ENCODE peak calls at places on chromosome 14, in ten cellular contexts. I is stomach, W is ovary, F is transverse colon, O is A549, H is sigmoid colon, L is suprapubic skin, N is HepG2, R is upper lobe of left lung, J is SK-N-SH. A is an unnamed sample.

GRCh38 chr14:42224053-42224888 is 617.6 kb downstream of the LRFN5 start:
- DNase-seq in I (peak), W (peak), H (no peak), O (peak), F (peak), L (peak), R (no peak), J (peak), N (peak), A (peak)

GRCh38 chr14:31441273-31442110 is 15.8 kb downstream of the DTD2 start:
- DNase-seq in J (no peak), I (no peak), N (no peak), O (peak), F (no peak), H (no peak), L (no peak), R (no peak), W (no peak), A (no peak)

GRCh38 chr14:101737414-101738367 is 23.8 kb upstream of the PPP2R5C start:
- DNase-seq in L (peak), R (peak), N (no peak), H (no peak), O (no peak), F (no peak), J (no peak), W (no peak), I (no peak), A (no peak)

GRCh38 chr14:59427653-59428578 is 37.3 kb downstream of the GPR135 start:
- DNase-seq in F (no peak), W (peak), I (no peak), L (no peak), O (no peak), J (no peak), N (no peak), R (peak), H (peak), A (no peak)

GRCh38 chr14:21023817-21024667 is 819 bp downstream of the NDRG2 start:
- DNase-seq in W (no peak), H (no peak), O (no peak), J (no peak), L (no peak), N (peak), I (peak), F (peak), R (no peak), A (no peak)

GRCh38 chr14:65373011-65373670 is 39.4 kb upstream of the FUT8 start:
- DNase-seq in I (no peak), W (no peak), L (no peak), H (no peak), N (no peak), R (no peak), F (no peak), J (no peak), O (no peak), A (no peak)

GRCh38 chr14:36719823-36720222 is 58.2 kb downstream of the PAX9 start:
- DNase-seq in R (no peak), J (no peak), W (no peak), O (no peak), N (no peak), H (no peak), L (no peak), I (no peak), F (no peak), A (no peak)

GRCh38 chr14:103067231-103067954 is 10.0 kb upstream of the CDC42BPB start:
- DNase-seq in O (peak), L (peak), W (no peak), N (no peak), H (peak), J (no peak), I (no peak), F (peak), R (no peak), A (no peak)

GRCh38 chr14:34872822-34873590 is 2.2 kb downstream of the BAZ1A start:
- DNase-seq in I (no peak), W (peak), F (peak), O (peak), H (peak), L (no peak), R (no peak), N (peak), J (no peak), A (no peak)

GRCh38 chr14:100532916-100533630 is 54.1 kb downstream of the BEGAIN start:
- DNase-seq in R (peak), L (peak), O (no peak), J (peak), I (peak), N (no peak), W (peak), F (no peak), H (peak), A (peak)

GRCh38 chr14:72756967-72757366 is 136.9 kb downstream of the DPF3 start:
- DNase-seq in F (no peak), O (no peak), J (no peak), I (no peak), H (no peak), W (no peak), N (no peak), L (no peak), R (no peak), A (no peak)

GRCh38 chr14:63713765-63714164 is 14.1 kb downstream of the SGPP1 start:
- DNase-seq in L (no peak), F (no peak), J (no peak), H (no peak), I (no peak), O (peak), W (no peak), R (no peak), N (no peak), A (no peak)

GRCh38 chr14:77853919-77854318 is 54.0 kb downstream of the ADCK1 start:
- DNase-seq in W (no peak), R (no peak), H (no peak), O (no peak), N (no peak), L (no peak), F (no peak), J (no peak), I (no peak), A (no peak)

GRCh38 chr14:72962829-72963312 is 36.6 kb downstream of the DCAF4 start:
- DNase-seq in J (no peak), W (no peak), R (no peak), I (no peak), N (peak), H (no peak), L (no peak), F (peak), O (peak), A (no peak)

GRCh38 chr14:52950898-52951729 is at the start of gene FERMT2:
- DNase-seq in O (peak), F (peak), W (peak), J (peak), L (peak), R (peak), N (peak), H (peak), I (peak), A (peak)

GRCh38 chr14:51368721-51369163 is 128.7 kb downstream of the TMX1 start:
- DNase-seq in W (no peak), N (no peak), O (no peak), R (no peak), J (no peak), I (no peak), L (no peak), F (no peak), H (no peak), A (peak)

GRCh38 chr14:31047503-31047902 is 21.3 kb upstream of the STRN3 start:
- DNase-seq in O (no peak), F (no peak), W (no peak), I (no peak), J (no peak), L (no peak), N (no peak), H (no peak), R (no peak), A (no peak)

GRCh38 chr14:55662757-55663156 is 82.8 kb downstream of the KTN1 start:
- DNase-seq in F (no peak), O (no peak), I (no peak), W (no peak), R (no peak), L (no peak), N (no peak), H (no peak), J (no peak), A (no peak)

GRCh38 chr14:48670939-48671338 is 915.2 kb downstream of the RPS29 start:
- DNase-seq in F (no peak), R (no peak), W (no peak), N (no peak), J (no peak), H (no peak), I (no peak), L (no peak), O (no peak), A (no peak)

GRCh38 chr14:96039633-96040311 is 610 bp downstream of the C14orf132 start:
- DNase-seq in R (peak), F (no peak), O (peak), L (no peak), H (peak), N (no peak), J (peak), I (no peak), W (no peak), A (no peak)

GRCh38 chr14:89750909-89751502 is 203.5 kb downstream of the EFCAB11 start:
- DNase-seq in L (no peak), F (no peak), N (no peak), J (no peak), W (no peak), H (no peak), O (no peak), I (no peak), R (no peak), A (no peak)

GRCh38 chr14:55713496-55713895 is 133.5 kb downstream of the KTN1 start:
- DNase-seq in F (no peak), L (no peak), I (no peak), O (no peak), J (no peak), R (no peak), N (no peak), W (no peak), H (no peak), A (no peak)

GRCh38 chr14:91315844-91316267 is 71.4 kb upstream of the GPR68 start:
- DNase-seq in W (no peak), F (peak), J (no peak), N (no peak), O (no peak), H (no peak), L (no peak), R (peak), I (peak), A (no peak)

GRCh38 chr14:75578786-75579781 is 664 bp downstream of the FLVCR2 start:
- DNase-seq in L (no peak), H (peak), O (peak), N (peak), F (peak), R (peak), J (no peak), I (no peak), W (no peak), A (peak)

GRCh38 chr14:55556929-55557623 is 22.9 kb upstream of the KTN1 start:
- DNase-seq in R (peak), I (peak), H (peak), N (peak), L (peak), J (peak), W (no peak), O (peak), F (peak), A (no peak)

GRCh38 chr14:100774164-100774537 is 47.5 kb downstream of the DLK1 start:
- DNase-seq in W (no peak), F (peak), L (no peak), H (peak), I (peak), N (no peak), R (no peak), O (no peak), J (no peak), A (no peak)

GRCh38 chr14:25049127-25049558 is 804 bp downstream of the STXBP6 start:
- DNase-seq in L (peak), O (no peak), N (no peak), H (peak), R (no peak), W (no peak), I (no peak), J (peak), F (peak), A (no peak)

GRCh38 chr14:101357038-101357437 is 204.3 kb upstream of the DIO3 start:
- DNase-seq in I (no peak), L (no peak), R (no peak), H (peak), O (no peak), W (peak), N (no peak), J (no peak), F (no peak), A (no peak)

GRCh38 chr14:20435454-20436362 is at the start of gene KLHL33:
- DNase-seq in I (no peak), J (no peak), R (no peak), N (no peak), F (no peak), O (no peak), L (no peak), W (no peak), H (no peak), A (no peak)

GRCh38 chr14:76056128-76056527 is 70.6 kb downstream of the IFT43 start:
- DNase-seq in L (no peak), H (no peak), W (no peak), N (no peak), I (no peak), F (no peak), J (no peak), O (peak), R (no peak), A (no peak)

GRCh38 chr14:69244946-69245345 is 15.0 kb upstream of the GALNT16 start:
- DNase-seq in W (no peak), F (no peak), I (no peak), O (no peak), L (no peak), R (no peak), J (no peak), N (no peak), H (no peak), A (no peak)
- TF ChIP-seq EP300 in W (no peak), F (no peak), I (no peak), O (no peak), L (no peak), R (no peak), J (no peak), N (no peak), H (no peak), A (no peak)

GRCh38 chr14:38387821-38388220 is 131.9 kb upstream of the CLEC14A start:
- DNase-seq in L (no peak), R (no peak), F (no peak), H (no peak), O (no peak), N (no peak), W (no peak), I (no peak), J (no peak), A (no peak)
- TF ChIP-seq EP300 in L (no peak), R (no peak), F (no peak), H (no peak), O (no peak), N (no peak), W (no peak), I (no peak), J (no peak), A (no peak)

GRCh38 chr14:70036665-70037064 is 152.1 kb downstream of the SLC8A3 start:
- DNase-seq in I (no peak), J (no peak), L (no peak), H (no peak), O (peak), W (no peak), F (no peak), N (peak), R (no peak), A (no peak)
- TF ChIP-seq EP300 in I (no peak), J (no peak), L (no peak), H (no peak), O (no peak), W (no peak), F (no peak), N (no peak), R (no peak), A (no peak)

GRCh38 chr14:69933623-69934275 is 54.5 kb downstream of the SMOC1 start:
- DNase-seq in W (no peak), N (peak), L (no peak), O (no peak), I (no peak), R (no peak), J (no peak), F (no peak), H (no peak), A (no peak)
- TF ChIP-seq EP300 in W (no peak), N (no peak), L (no peak), O (no peak), I (no peak), R (no peak), J (no peak), F (no peak), H (no peak), A (no peak)

GRCh38 chr14:106010783-106011182 is 484.4 kb downstream of the TMEM121 start:
- DNase-seq in J (no peak), W (no peak), R (no peak), F (no peak), I (no peak), O (no peak), N (no peak), H (no peak), L (no peak), A (no peak)

GRCh38 chr14:106013879-106014376 is 487.5 kb downstream of the TMEM121 start:
- DNase-seq in I (no peak), N (no peak), F (no peak), O (no peak), R (no peak), H (no peak), W (no peak), J (no peak), L (no peak), A (no peak)
- TF ChIP-seq EP300 in I (no peak), N (no peak), F (no peak), O (no peak), R (no peak), H (no peak), W (no peak), J (no peak), L (no peak), A (no peak)

GRCh38 chr14:61221906-61222305 is 59.2 kb downstream of the TMEM30B start:
- DNase-seq in O (no peak), F (no peak), W (no peak), L (no peak), I (no peak), J (no peak), H (no peak), R (no peak), N (no peak), A (no peak)
- TF ChIP-seq EP300 in O (no peak), F (no peak), W (no peak), L (no peak), I (no peak), J (no peak), H (no peak), R (no peak), N (no peak), A (no peak)

A was measured in tibial nerve.